ENCODE peak calls at places on chromosome 7, in six cellular contexts. One of them, this sample, is unnamed.

GRCh38 chr7:41886906-41887311 is 184.0 kb upstream of the INHBA start:
- DNase-seq in HCT116: no peak
- DNase-seq in ovary: peak
- DNase-seq in erythroblast: no peak
- DNase-seq in uterus: peak
- DNase-seq in sigmoid colon: peak
- DNase-seq in this sample: peak

GRCh38 chr7:151060416-151061234 is 1.2 kb downstream of the SLC4A2 start:
- DNase-seq in HCT116: no peak
- DNase-seq in ovary: peak
- DNase-seq in erythroblast: peak
- DNase-seq in uterus: peak
- DNase-seq in sigmoid colon: peak
- DNase-seq in this sample: peak

GRCh38 chr7:116963234-116963633 is 9.9 kb downstream of the ST7 start:
- DNase-seq in HCT116: no peak
- DNase-seq in ovary: no peak
- DNase-seq in erythroblast: no peak
- DNase-seq in uterus: no peak
- DNase-seq in sigmoid colon: no peak
- DNase-seq in this sample: no peak

GRCh38 chr7:129370812-129371211 is 63.4 kb upstream of the STRIP2 start:
- DNase-seq in HCT116: no peak
- DNase-seq in ovary: no peak
- DNase-seq in erythroblast: no peak
- DNase-seq in uterus: no peak
- DNase-seq in sigmoid colon: no peak
- DNase-seq in this sample: no peak

GRCh38 chr7:141158562-141158961 is 84.7 kb downstream of the TMEM178B start:
- DNase-seq in HCT116: peak
- DNase-seq in ovary: no peak
- DNase-seq in erythroblast: no peak
- DNase-seq in uterus: no peak
- DNase-seq in sigmoid colon: peak
- DNase-seq in this sample: peak

GRCh38 chr7:140544278-140544896 is 65.1 kb upstream of the MKRN1 start:
- DNase-seq in HCT116: no peak
- DNase-seq in ovary: no peak
- DNase-seq in erythroblast: no peak
- DNase-seq in uterus: no peak
- DNase-seq in sigmoid colon: no peak
- DNase-seq in this sample: no peak

GRCh38 chr7:114148779-114149178 is 230.0 kb upstream of the PPP1R3A start:
- DNase-seq in HCT116: no peak
- DNase-seq in ovary: no peak
- DNase-seq in erythroblast: no peak
- DNase-seq in uterus: no peak
- DNase-seq in sigmoid colon: no peak
- DNase-seq in this sample: no peak

GRCh38 chr7:87567052-87567451 is 33.6 kb downstream of the ABCB1 start:
- DNase-seq in HCT116: no peak
- DNase-seq in ovary: no peak
- DNase-seq in erythroblast: no peak
- DNase-seq in uterus: no peak
- DNase-seq in sigmoid colon: no peak
- DNase-seq in this sample: no peak

GRCh38 chr7:44713680-44714335 is 34.8 kb upstream of the ZMIZ2 start:
- DNase-seq in HCT116: no peak
- DNase-seq in ovary: no peak
- DNase-seq in erythroblast: peak
- DNase-seq in uterus: no peak
- DNase-seq in sigmoid colon: no peak
- DNase-seq in this sample: no peak

GRCh38 chr7:114941692-114942091 is 19.8 kb downstream of the MDFIC start:
- DNase-seq in HCT116: no peak
- DNase-seq in ovary: no peak
- DNase-seq in erythroblast: no peak
- DNase-seq in uterus: no peak
- DNase-seq in sigmoid colon: no peak
- DNase-seq in this sample: no peak

GRCh38 chr7:135801045-135801693 is 52.6 kb upstream of the FAM180A start:
- DNase-seq in HCT116: peak
- DNase-seq in ovary: no peak
- DNase-seq in erythroblast: peak
- DNase-seq in uterus: no peak
- DNase-seq in sigmoid colon: no peak
- DNase-seq in this sample: peak

GRCh38 chr7:42642699-42643098 is 269.2 kb downstream of the C7orf25 start:
- DNase-seq in HCT116: no peak
- DNase-seq in ovary: no peak
- DNase-seq in erythroblast: no peak
- DNase-seq in uterus: no peak
- DNase-seq in sigmoid colon: no peak
- DNase-seq in this sample: no peak

GRCh38 chr7:86965727-86966120 is 93.7 kb downstream of the ELAPOR2 start:
- DNase-seq in HCT116: no peak
- DNase-seq in ovary: no peak
- DNase-seq in erythroblast: no peak
- DNase-seq in uterus: no peak
- DNase-seq in sigmoid colon: no peak
- DNase-seq in this sample: no peak

GRCh38 chr7:20298486-20298901 is 32.2 kb upstream of the ITGB8 start:
- DNase-seq in HCT116: no peak
- DNase-seq in ovary: no peak
- DNase-seq in erythroblast: no peak
- DNase-seq in uterus: no peak
- DNase-seq in sigmoid colon: no peak
- DNase-seq in this sample: no peak

GRCh38 chr7:37083311-37084096 is 359.2 kb upstream of the AOAH start:
- DNase-seq in HCT116: no peak
- DNase-seq in ovary: peak
- DNase-seq in erythroblast: no peak
- DNase-seq in uterus: peak
- DNase-seq in sigmoid colon: peak
- DNase-seq in this sample: no peak

GRCh38 chr7:159116581-159117339 is 27.9 kb downstream of the VIPR2 start:
- DNase-seq in HCT116: no peak
- DNase-seq in ovary: no peak
- DNase-seq in erythroblast: no peak
- DNase-seq in uterus: no peak
- DNase-seq in sigmoid colon: no peak
- DNase-seq in this sample: no peak

GRCh38 chr7:38630720-38631673 is at the start of gene AMPH:
- DNase-seq in HCT116: no peak
- DNase-seq in ovary: no peak
- DNase-seq in erythroblast: no peak
- DNase-seq in uterus: peak
- DNase-seq in sigmoid colon: peak
- DNase-seq in this sample: peak

GRCh38 chr7:116218051-116218645 is 7.8 kb downstream of the TES start:
- DNase-seq in HCT116: peak
- DNase-seq in ovary: no peak
- DNase-seq in erythroblast: peak
- DNase-seq in uterus: no peak
- DNase-seq in sigmoid colon: no peak
- DNase-seq in this sample: no peak

GRCh38 chr7:155669717-155670505 is 25.4 kb downstream of the RBM33 start:
- DNase-seq in HCT116: no peak
- DNase-seq in ovary: no peak
- DNase-seq in erythroblast: no peak
- DNase-seq in uterus: no peak
- DNase-seq in sigmoid colon: no peak
- DNase-seq in this sample: no peak

GRCh38 chr7:77696643-77697534 is 630 bp downstream of the RSBN1L start:
- DNase-seq in HCT116: no peak
- DNase-seq in ovary: peak
- DNase-seq in erythroblast: peak
- DNase-seq in uterus: peak
- DNase-seq in sigmoid colon: peak
- DNase-seq in this sample: no peak

DNA sequence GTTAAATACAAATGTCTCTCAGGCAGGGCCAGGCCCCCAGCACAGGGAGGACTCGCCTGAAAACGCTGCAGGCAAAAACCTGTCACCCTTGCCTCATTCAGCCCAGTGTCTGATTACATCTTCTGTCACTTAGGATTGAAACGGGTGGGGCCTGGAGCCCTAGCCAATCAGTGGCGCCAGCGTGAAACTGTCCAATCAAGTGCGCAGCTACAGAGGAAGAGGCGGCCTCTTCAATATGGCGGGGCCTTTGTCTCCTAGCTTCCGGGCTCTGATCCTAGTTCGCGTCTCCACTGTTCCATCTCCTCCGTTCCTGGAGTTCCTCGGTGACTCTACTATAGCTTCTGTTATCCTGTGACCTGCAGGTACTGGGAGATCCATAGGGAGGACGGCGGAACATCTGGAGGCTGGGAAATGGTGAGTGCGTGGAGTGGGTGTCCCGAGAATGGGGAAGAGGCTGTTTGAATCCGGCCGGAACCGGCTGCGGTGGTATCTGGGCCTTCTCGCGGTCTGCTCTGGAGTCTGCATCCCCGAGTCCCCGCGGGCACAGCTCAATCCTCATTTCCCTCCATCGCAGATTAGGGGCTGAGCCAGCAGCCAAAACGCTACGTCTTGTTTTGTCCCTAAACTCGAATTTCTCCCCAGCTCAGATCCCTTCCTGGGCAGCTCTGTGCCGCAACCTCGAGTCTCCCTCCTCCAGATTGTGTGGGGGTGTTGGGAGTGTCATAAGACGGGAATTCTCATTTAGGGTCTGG is at the start of gene ZNF736:
- DNase-seq in HCT116: no peak
- DNase-seq in ovary: peak
- DNase-seq in erythroblast: peak
- DNase-seq in uterus: peak
- DNase-seq in sigmoid colon: peak
- DNase-seq in this sample: peak
- TF ChIP-seq POLR2A in HCT116: no peak
- TF ChIP-seq POLR2A in ovary: peak
- TF ChIP-seq POLR2A in erythroblast: peak
- TF ChIP-seq POLR2A in uterus: no peak
- TF ChIP-seq POLR2A in sigmoid colon: no peak
- TF ChIP-seq POLR2A in this sample: no peak

GRCh38 chr7:120834726-120835125 is 23.2 kb downstream of the TSPAN12 start:
- DNase-seq in HCT116: no peak
- DNase-seq in ovary: no peak
- DNase-seq in erythroblast: no peak
- DNase-seq in uterus: no peak
- DNase-seq in sigmoid colon: no peak
- DNase-seq in this sample: no peak
- TF ChIP-seq POLR2A in HCT116: no peak
- TF ChIP-seq POLR2A in ovary: no peak
- TF ChIP-seq POLR2A in erythroblast: no peak
- TF ChIP-seq POLR2A in uterus: no peak
- TF ChIP-seq POLR2A in sigmoid colon: no peak
- TF ChIP-seq POLR2A in this sample: no peak

GRCh38 chr7:94396044-94396443 is 1.3 kb downstream of the COL1A2 start:
- DNase-seq in HCT116: no peak
- DNase-seq in ovary: peak
- DNase-seq in erythroblast: no peak
- DNase-seq in uterus: peak
- DNase-seq in sigmoid colon: no peak
- DNase-seq in this sample: peak

GRCh38 chr7:94394058-94394398 is 667 bp upstream of the COL1A2 start:
- DNase-seq in HCT116: no peak
- DNase-seq in ovary: peak
- DNase-seq in erythroblast: no peak
- DNase-seq in uterus: peak
- DNase-seq in sigmoid colon: peak
- DNase-seq in this sample: no peak

GRCh38 chr7:94395141-94396041 is 696 bp downstream of the COL1A2 start:
- DNase-seq in HCT116: peak
- DNase-seq in ovary: peak
- DNase-seq in erythroblast: peak
- DNase-seq in uterus: peak
- DNase-seq in sigmoid colon: peak
- DNase-seq in this sample: peak

GRCh38 chr7:94393251-94393758 is 1.4 kb upstream of the COL1A2 start:
- DNase-seq in HCT116: no peak
- DNase-seq in ovary: peak
- DNase-seq in erythroblast: no peak
- DNase-seq in uterus: peak
- DNase-seq in sigmoid colon: no peak
- DNase-seq in this sample: no peak

GRCh38 chr7:94394399-94395140 is at the start of gene COL1A2:
- DNase-seq in HCT116: no peak
- DNase-seq in ovary: peak
- DNase-seq in erythroblast: no peak
- DNase-seq in uterus: peak
- DNase-seq in sigmoid colon: peak
- DNase-seq in this sample: peak
- TF ChIP-seq POLR2A in HCT116: no peak
- TF ChIP-seq POLR2A in ovary: peak
- TF ChIP-seq POLR2A in erythroblast: no peak
- TF ChIP-seq POLR2A in uterus: peak
- TF ChIP-seq POLR2A in sigmoid colon: peak
- TF ChIP-seq POLR2A in this sample: peak

GRCh38 chr7:47839381-47839780 is 108.9 kb downstream of the PKD1L1 start:
- DNase-seq in HCT116: no peak
- DNase-seq in ovary: no peak
- DNase-seq in erythroblast: no peak
- DNase-seq in uterus: no peak
- DNase-seq in sigmoid colon: no peak
- DNase-seq in this sample: no peak

GRCh38 chr7:47832105-47832715 is 116.1 kb downstream of the PKD1L1 start:
- DNase-seq in HCT116: no peak
- DNase-seq in ovary: no peak
- DNase-seq in erythroblast: no peak
- DNase-seq in uterus: no peak
- DNase-seq in sigmoid colon: no peak
- DNase-seq in this sample: no peak

GRCh38 chr7:47833211-47833610 is 115.1 kb downstream of the PKD1L1 start:
- DNase-seq in HCT116: no peak
- DNase-seq in ovary: no peak
- DNase-seq in erythroblast: no peak
- DNase-seq in uterus: no peak
- DNase-seq in sigmoid colon: no peak
- DNase-seq in this sample: no peak

GRCh38 chr7:47836080-47836479 is 112.2 kb downstream of the PKD1L1 start:
- DNase-seq in HCT116: no peak
- DNase-seq in ovary: no peak
- DNase-seq in erythroblast: no peak
- DNase-seq in uterus: no peak
- DNase-seq in sigmoid colon: no peak
- DNase-seq in this sample: no peak

DNA sequence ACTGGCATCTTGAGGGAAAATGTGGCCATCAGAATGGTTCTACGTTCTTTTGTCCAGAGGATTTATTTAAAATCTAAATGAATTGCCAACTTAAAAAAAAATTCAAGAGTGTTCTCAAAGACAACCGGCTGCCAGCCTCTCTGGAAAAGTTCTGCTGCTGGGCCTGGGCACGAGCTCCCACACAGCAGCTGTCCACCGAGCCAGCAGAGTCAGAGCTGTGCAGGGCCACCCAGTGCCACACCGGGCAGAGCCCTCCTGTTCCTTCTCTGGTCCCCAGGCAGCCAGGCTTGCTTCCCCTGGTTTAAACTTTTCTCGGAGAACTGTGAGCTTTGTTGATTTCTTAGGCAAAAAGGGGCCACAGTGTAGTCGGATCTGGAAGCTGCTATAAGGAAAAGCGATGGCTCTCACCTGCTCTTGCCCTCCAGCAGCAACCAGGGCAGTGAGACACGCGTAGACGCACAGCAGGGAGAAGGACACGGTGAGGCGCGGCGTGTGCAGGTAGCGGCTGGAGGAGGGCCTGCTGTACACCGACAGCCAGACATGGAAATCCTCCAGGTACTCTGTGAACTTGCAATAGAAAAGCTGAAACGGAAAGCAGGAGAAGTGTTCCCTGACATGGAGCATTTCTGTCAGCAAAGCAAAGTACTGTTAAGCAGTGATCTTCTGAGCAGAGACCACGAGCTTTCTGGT is 111.6 kb downstream of the PKD1L1 start:
- DNase-seq in HCT116: no peak
- DNase-seq in ovary: no peak
- DNase-seq in erythroblast: no peak
- DNase-seq in uterus: no peak
- DNase-seq in sigmoid colon: no peak
- DNase-seq in this sample: no peak
- TF ChIP-seq POLR2A in HCT116: no peak
- TF ChIP-seq POLR2A in ovary: no peak
- TF ChIP-seq POLR2A in erythroblast: no peak
- TF ChIP-seq POLR2A in uterus: no peak
- TF ChIP-seq POLR2A in sigmoid colon: no peak
- TF ChIP-seq POLR2A in this sample: no peak

This sample was measured in H54.